ENCODE peak calls at places on chromosomes 7 and 10, in five cellular contexts. C is pancreas, W is Panc1, Z is transverse colon, E is neural progenitor cell. T is an unnamed sample.

GRCh38 chr7:140060243-140060630 is 2.5 kb downstream of the PARP12 start:
- DNase-seq in E (no peak), W (no peak), Z (no peak), C (no peak), T (no peak)

GRCh38 chr10:16520900-16521299 is 779 bp downstream of the C1QL3 start:
- DNase-seq in Z (no peak), W (no peak), E (peak; percentile 67), C (peak; percentile 20), T (peak; percentile 59)

GRCh38 chr7:18590744-18591340 is 95.3 kb downstream of the HDAC9 start:
- DNase-seq in W (peak; percentile 45), Z (no peak), E (peak; percentile 28), C (no peak), T (no peak)

GRCh38 chr7:143361552-143362125 is 874 bp downstream of the FAM131B start:
- DNase-seq in W (no peak), E (peak; percentile 66), Z (no peak), C (no peak), T (no peak)

GRCh38 chr7:130953193-130953592 is 219.2 kb upstream of the KLF14 start:
- DNase-seq in E (no peak), Z (no peak), C (no peak), W (no peak), T (no peak)

GRCh38 chr7:143346018-143346417 is 16.5 kb downstream of the FAM131B start:
- DNase-seq in E (no peak), W (no peak), C (no peak), Z (no peak), T (no peak)

GRCh38 chr10:86757110-86757790 is 831 bp downstream of the BMPR1A start:
- DNase-seq in E (peak; percentile 61), Z (peak; percentile 46), W (no peak), C (no peak), T (peak; percentile 36)

GRCh38 chr10:56028299-56029132 is 332.5 kb downstream of the ZWINT start:
- DNase-seq in C (no peak), W (no peak), Z (no peak), E (no peak), T (no peak)

GRCh38 chr10:7412482-7413251 is 1.8 kb upstream of the SFMBT2 start:
- DNase-seq in C (peak; percentile 29), E (peak; percentile 84), W (no peak), Z (peak; percentile 38), T (peak; percentile 66)

GRCh38 chr7:92833766-92834605 is 2.4 kb downstream of the CDK6 start:
- DNase-seq in C (peak; percentile 78), E (peak; percentile 78), Z (peak; percentile 88), W (no peak), T (peak; percentile 92)
- TF ChIP-seq CTCF in C (no peak), E (peak; percentile 34), Z (peak; percentile 14), W (no peak), T (no peak)

GRCh38 chr7:134645478-134645877 is 1.2 kb upstream of the BPGM start:
- DNase-seq in W (no peak), C (no peak), E (peak; percentile 12), Z (no peak), T (no peak)

GRCh38 chr7:134648456-134648855 is 1.8 kb downstream of the BPGM start:
- DNase-seq in W (no peak), Z (no peak), E (no peak), C (no peak), T (no peak)

GRCh38 chr7:134645935-134646334 is 718 bp upstream of the BPGM start:
- DNase-seq in C (no peak), E (no peak), W (no peak), Z (no peak), T (peak; percentile 29)

GRCh38 chr7:134649231-134649775 is 2.6 kb downstream of the BPGM start:
- DNase-seq in W (no peak), Z (no peak), C (no peak), E (no peak), T (no peak)

DNA sequence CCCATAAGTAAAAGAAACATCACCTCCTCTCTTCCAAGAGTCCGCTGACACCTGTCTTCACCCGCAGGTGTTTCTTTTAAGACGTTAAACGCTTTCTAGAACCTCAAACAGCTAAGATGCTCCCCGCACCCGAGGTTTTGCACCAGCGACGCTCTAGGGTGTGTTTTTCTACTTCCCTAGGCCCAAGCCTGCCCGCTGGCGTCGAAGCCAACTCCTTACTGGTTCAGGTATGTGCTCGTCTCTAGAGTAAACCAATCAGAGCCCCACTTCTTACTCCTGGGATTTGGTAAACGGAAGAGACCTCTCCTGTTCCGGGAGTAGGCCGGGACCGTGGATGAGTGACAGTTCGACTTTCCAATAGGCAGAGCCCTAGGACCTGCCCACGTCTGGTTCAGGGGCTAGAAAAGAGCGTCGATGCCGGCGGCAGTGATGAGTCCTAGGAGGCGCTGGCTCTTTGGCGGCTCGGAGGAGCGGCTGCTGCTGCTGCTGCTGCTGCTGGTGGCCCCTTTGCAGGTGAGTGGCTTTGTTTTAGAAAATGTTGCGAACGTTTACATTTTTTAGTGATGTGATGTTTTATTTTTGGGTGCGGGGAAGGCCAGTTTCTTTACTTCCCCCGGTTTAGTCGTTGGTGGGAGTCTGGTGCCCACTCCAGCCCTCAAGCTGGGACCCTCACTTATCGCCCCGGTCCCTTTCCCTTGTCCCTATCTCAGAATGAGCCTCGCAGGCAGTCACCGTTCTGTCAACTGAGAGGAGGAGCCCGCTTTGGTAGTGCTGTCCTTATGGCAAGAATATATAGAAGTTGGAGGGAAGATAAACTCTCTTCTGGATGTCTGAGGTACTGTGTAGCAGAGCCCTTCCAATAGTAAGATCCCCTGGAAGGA is at the start of gene BPGM:
- DNase-seq in W (peak; percentile 100), Z (peak; percentile 98), C (peak; percentile 96), E (peak; percentile 99), T (peak; percentile 97)
- TF ChIP-seq CTCF in W (peak; percentile 58), Z (no peak), C (no peak), E (peak; percentile 45), T (no peak)

GRCh38 chr10:67666416-67667043 is 29.5 kb downstream of the CTNNA3 start:
- DNase-seq in W (peak; percentile 36), Z (no peak), E (no peak), C (no peak), T (no peak)
- TF ChIP-seq CTCF in W (peak; percentile 66), Z (peak; percentile 39), E (peak; percentile 64), C (no peak), T (peak; percentile 66)

GRCh38 chr10:127757033-127757432 is 20.0 kb downstream of the FOXI2 start:
- DNase-seq in E (no peak), Z (no peak), W (no peak), C (no peak), T (no peak)
- TF ChIP-seq CTCF in E (peak; percentile 32), Z (no peak), W (no peak), C (no peak), T (no peak)

GRCh38 chr10:68302871-68303270 is 29.0 kb upstream of the HNRNPH3 start:
- DNase-seq in E (no peak), Z (no peak), C (no peak), W (no peak), T (no peak)

GRCh38 chr10:68302503-68302823 is 29.4 kb upstream of the HNRNPH3 start:
- DNase-seq in E (no peak), W (no peak), C (no peak), Z (no peak), T (no peak)

GRCh38 chr10:68301790-68302502 is 29.9 kb upstream of the HNRNPH3 start:
- DNase-seq in W (peak; percentile 72), C (no peak), Z (no peak), E (peak; percentile 31), T (no peak)

GRCh38 chr10:68303849-68304412 is 27.9 kb upstream of the HNRNPH3 start:
- DNase-seq in C (peak; percentile 80), E (no peak), Z (peak; percentile 70), W (no peak), T (no peak)

GRCh38 chr10:68301301-68301700 is 30.6 kb upstream of the HNRNPH3 start:
- DNase-seq in C (no peak), W (no peak), E (no peak), Z (no peak), T (no peak)
- TF ChIP-seq CTCF in C (no peak), W (no peak), E (no peak), Z (no peak), T (no peak)